ENCODE peak calls at places on chromosomes 4 and X, in nine cellular contexts. F is testis; V is mucosa of descending colon; D is fibroblast of lung; A is body of pancreas; X is cardiac muscle cell; E is keratinocyte; P is HepG2; C is CD8-positive, alpha-beta T cell. R is an unnamed sample.

GRCh38 chr4:16194199-16194598 is 32.1 kb downstream of the TAPT1 start:
- DNase-seq in F (no peak), V (no peak), D (no peak), A (no peak), X (peak; percentile 73), E (no peak), P (no peak), C (no peak), R (no peak)

GRCh38 chrX:49884290-49884862 is 5.1 kb downstream of the USP27X start:
- DNase-seq in F (peak; percentile 45), V (peak; percentile 72), D (peak; percentile 45), A (peak; percentile 77), X (peak; percentile 70), E (no peak), P (peak; percentile 40), C (peak; percentile 33), R (peak; percentile 68)

GRCh38 chrX:49958727-49959126 is 36.3 kb downstream of the CLCN5 start:
- DNase-seq in F (no peak), V (no peak), D (no peak), A (no peak), X (no peak), E (no peak), P (no peak), C (no peak), R (no peak)

GRCh38 chr4:185726931-185727330 is 85.1 kb downstream of the SORBS2 start:
- DNase-seq in F (peak; percentile 40), V (no peak), D (peak; percentile 22), A (peak; percentile 57), X (no peak), E (no peak), P (no peak), C (no peak), R (peak; percentile 42)

GRCh38 chrX:73239242-73239641 is 24.6 kb upstream of the NAP1L2 start:
- DNase-seq in F (no peak), V (no peak), D (no peak), A (no peak), X (no peak), E (no peak), P (no peak), C (no peak), R (no peak)

GRCh38 chr4:95220205-95221175 is 328.3 kb downstream of the UNC5C start:
- DNase-seq in F (no peak), V (no peak), D (no peak), A (no peak), X (no peak), E (no peak), P (peak; percentile 66), C (no peak), R (no peak)

GRCh38 chr4:127505203-127505602 is 127.6 kb upstream of the INTU start:
- DNase-seq in F (peak; percentile 29), V (no peak), D (peak; percentile 91), A (peak; percentile 60), X (peak; percentile 92), E (no peak), P (no peak), C (no peak), R (peak; percentile 47)

GRCh38 chr4:40149960-40150385 is 46.9 kb upstream of the RHOH start:
- DNase-seq in F (peak; percentile 78), V (no peak), D (peak; percentile 80), A (peak; percentile 77), X (peak; percentile 82), E (peak; percentile 38), P (peak; percentile 65), C (peak; percentile 60), R (peak; percentile 62)

GRCh38 chrX:16851421-16851820 is 18.7 kb downstream of the RBBP7 start:
- DNase-seq in F (no peak), V (no peak), D (no peak), A (no peak), X (no peak), E (no peak), P (no peak), C (no peak), R (no peak)

GRCh38 chrX:132023117-132023895 is at the start of gene STK26:
- DNase-seq in F (peak; percentile 67), V (peak; percentile 84), D (peak; percentile 58), A (peak; percentile 77), X (peak; percentile 75), E (no peak), P (peak; percentile 44), C (peak; percentile 60), R (peak; percentile 22)

GRCh38 chrX:9147631-9148189 is 113.8 kb upstream of the FAM9B start:
- DNase-seq in F (no peak), V (no peak), D (no peak), A (no peak), X (no peak), E (no peak), P (no peak), C (no peak), R (no peak)

GRCh38 chrX:69618803-69619202 is 2.9 kb downstream of the EDA start:
- DNase-seq in F (peak; percentile 14), V (no peak), D (peak; percentile 28), A (peak; percentile 30), X (peak; percentile 47), E (no peak), P (peak; percentile 19), C (no peak), R (peak; percentile 9)

GRCh38 chrX:78747471-78747870 is at the start of gene LPAR4:
- DNase-seq in F (peak; percentile 13), V (no peak), D (peak; percentile 18), A (no peak), X (peak; percentile 49), E (no peak), P (no peak), C (no peak), R (no peak)

GRCh38 chr4:156294577-156294976 is 340.9 kb upstream of the CTSO start:
- DNase-seq in F (no peak), V (no peak), D (peak; percentile 79), A (no peak), X (peak; percentile 94), E (no peak), P (peak; percentile 35), C (no peak), R (no peak)

GRCh38 chr4:138751290-138751689 is 264.3 kb upstream of the NOCT start:
- DNase-seq in F (no peak), V (no peak), D (peak; percentile 37), A (no peak), X (no peak), E (no peak), P (no peak), C (no peak), R (no peak)

DNA sequence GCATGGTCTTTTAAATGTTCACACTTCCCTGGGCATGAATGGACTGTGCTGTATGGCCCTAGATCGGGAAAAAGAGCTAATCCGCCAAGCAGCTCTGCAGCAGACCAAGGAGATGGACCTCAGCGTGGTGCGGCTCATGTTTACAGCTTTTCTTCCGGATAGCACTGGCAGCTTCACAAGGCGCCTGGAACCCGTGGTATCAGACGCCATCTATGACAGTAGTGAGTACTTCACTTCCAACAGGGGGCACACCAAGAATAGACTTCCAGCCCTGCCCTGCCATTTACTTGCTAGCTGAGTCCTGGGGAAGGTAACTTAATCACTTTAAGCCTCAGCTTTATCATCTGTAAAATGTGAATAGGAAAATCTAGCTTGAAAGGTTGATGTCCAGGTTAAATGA is 77.7 kb downstream of the NFKB1 start:
- DNase-seq in F (no peak), V (no peak), D (peak; percentile 30), A (no peak), X (no peak), E (no peak), P (no peak), C (no peak), R (no peak)
- TF ChIP-seq CTCF in F (no peak), V (no peak), D (peak; percentile 5), A (no peak), X (no peak), E (peak; percentile 36), P (no peak), C (no peak), R (no peak)

GRCh38 chrX:716136-716535 is 85.5 kb downstream of the SHOX start:
- DNase-seq in F (no peak), V (no peak), D (no peak), A (no peak), X (no peak), E (no peak), P (no peak), C (no peak), R (no peak)
- H3K9me3 ChIP-seq in F (no peaks in the 10 kb centered on the region), V (peaks cover 11% of the 10 kb centered on the region), D (no peaks in the 10 kb centered on the region), A (no peaks in the 10 kb centered on the region), X (no peaks in the 10 kb centered on the region), E (no peaks in the 10 kb centered on the region), P (peaks cover 16% of the 10 kb centered on the region), C (peaks cover 7% of the 10 kb centered on the region), R (no peaks in the 10 kb centered on the region)

DNA sequence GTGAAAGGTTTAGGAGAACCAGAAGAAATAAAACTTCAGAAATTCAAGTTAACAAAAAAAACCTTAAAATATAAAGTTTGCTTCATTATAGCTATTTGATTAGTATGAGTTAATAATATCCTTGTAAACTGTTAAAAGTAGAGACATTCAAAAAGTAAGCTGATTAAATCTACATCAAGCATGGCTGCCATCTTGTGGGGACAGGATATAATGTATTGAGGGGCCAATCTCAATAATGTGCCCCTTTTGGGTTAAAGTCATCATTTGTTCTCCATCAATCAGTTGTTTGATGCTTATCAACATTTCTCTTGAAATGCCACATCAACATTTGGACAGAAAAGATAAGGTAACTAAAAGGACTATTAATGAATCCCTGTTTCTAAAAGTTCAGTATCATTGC is 4.6 kb upstream of the GRID2 start:
- DNase-seq in F (no peak), V (no peak), D (peak; percentile 51), A (no peak), X (peak; percentile 42), E (no peak), P (no peak), C (no peak), R (no peak)
- TF ChIP-seq CTCF in F (no peak), V (no peak), D (peak; percentile 30), A (peak; percentile 16), X (peak; percentile 51), E (no peak), P (no peak), C (no peak), R (no peak)

DNA sequence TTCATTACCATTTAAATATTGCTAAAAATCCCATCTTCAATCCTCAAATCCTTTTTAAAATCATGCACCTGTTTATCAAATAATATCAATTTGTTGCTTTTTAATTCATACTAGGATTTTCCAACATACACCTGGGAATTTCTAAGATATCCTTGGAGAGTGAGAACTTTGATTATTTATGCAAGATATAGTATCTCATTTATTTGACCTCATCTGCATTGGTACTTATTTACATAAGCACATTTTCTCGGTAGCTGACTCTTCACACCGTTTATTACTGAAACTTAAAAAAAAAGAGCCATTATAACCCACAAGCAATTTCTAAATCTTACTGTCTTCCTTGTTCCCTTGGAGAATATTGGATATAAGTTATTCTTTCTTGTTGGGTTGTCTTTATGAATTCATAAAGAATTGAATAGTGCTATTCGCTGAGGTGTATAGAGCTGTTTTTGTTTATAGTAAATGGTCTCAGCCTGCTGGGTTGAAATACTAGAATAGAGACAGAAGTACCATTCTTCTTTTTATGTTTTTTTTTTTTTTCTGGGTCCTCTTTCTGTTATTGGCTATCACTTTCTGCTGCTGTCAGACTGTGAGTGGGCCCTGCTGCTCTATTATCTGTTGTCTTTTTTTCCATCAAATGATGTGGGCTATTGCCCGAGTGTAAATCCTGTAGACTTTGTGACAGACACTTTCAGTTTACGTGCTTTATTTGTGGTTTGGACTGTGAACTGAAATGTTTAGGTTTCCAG is 2.9 kb downstream of the UGT8 start:
- DNase-seq in F (no peak), V (no peak), D (no peak), A (no peak), X (no peak), E (no peak), P (no peak), C (no peak), R (no peak)
- H3K9me3 ChIP-seq in F (no peaks in the 10 kb centered on the region), V (no peaks in the 10 kb centered on the region), D (no peaks in the 10 kb centered on the region), A (no peaks in the 10 kb centered on the region), X (no peaks in the 10 kb centered on the region), E (no peaks in the 10 kb centered on the region), P (no peaks in the 10 kb centered on the region), C (no peaks in the 10 kb centered on the region), R (no peaks in the 10 kb centered on the region)

R was measured in BE2C.